ENCODE peak calls at places on chromosomes 13 and 19, in eight cellular contexts. Q is cardiac fibroblast; K is cerebellum; F is Right ventricle myocardium superior; T is endothelial cell; E is cardiac muscle cell; G is HTR-8/SVneo; X is stimulated activated CD4-positive, alpha-beta T cell treated with anti-CD3 and anti-CD28 coated beads, Interleukin-4, amount 100 ng/mL, for 48 hours. P is an unnamed sample.

GRCh38 chr13:29858667-29859066 is 8.2 kb upstream of the UBL3 start:
- DNase-seq in K (no peak), F (no peak), G (no peak), E (no peak), T (no peak), X (no peak), Q (peak), P (no peak)

GRCh38 chr13:78659450-78660110 is 625 bp upstream of the OBI1 start:
- DNase-seq in E (no peak), T (no peak), F (no peak), Q (peak), G (no peak), K (no peak), X (no peak), P (no peak)

GRCh38 chr19:41871573-41872383 is 5.3 kb upstream of the CD79A start:
- DNase-seq in E (no peak), Q (no peak), X (peak), F (peak), T (no peak), G (no peak), K (no peak), P (no peak)

GRCh38 chr19:42202290-42202867 is 15.1 kb downstream of the DEDD2 start:
- DNase-seq in E (no peak), Q (no peak), G (no peak), X (no peak), K (no peak), F (no peak), T (no peak), P (no peak)

GRCh38 chr13:27600712-27601111 is 19.6 kb downstream of the LNX2 start:
- DNase-seq in Q (no peak), K (no peak), F (no peak), X (no peak), E (no peak), G (no peak), T (no peak), P (no peak)

GRCh38 chr13:93559718-93560117 is 333.1 kb downstream of the GPC6 start:
- DNase-seq in E (no peak), X (no peak), F (no peak), T (no peak), Q (peak), G (peak), K (no peak), P (no peak)

GRCh38 chr13:101144808-101145419 is 271.4 kb downstream of the NALCN start:
- DNase-seq in X (no peak), T (peak), E (peak), F (no peak), G (peak), K (peak), Q (peak), P (peak)

GRCh38 chr13:92187378-92187989 is 789.1 kb downstream of the GPC5 start:
- DNase-seq in Q (peak), G (peak), E (peak), K (no peak), F (no peak), T (peak), X (peak), P (peak)

GRCh38 chr13:81458211-81458610 is 1117.3 kb upstream of the SPRY2 start:
- DNase-seq in G (no peak), F (no peak), E (no peak), X (no peak), K (no peak), T (no peak), Q (no peak), P (no peak)

GRCh38 chr19:17341845-17342244 is 4.5 kb downstream of the GTPBP3 start:
- DNase-seq in T (no peak), F (no peak), Q (no peak), G (no peak), X (no peak), K (no peak), E (no peak), P (no peak)

P was measured in LoVo.